ENCODE peak calls at places on chromosomes 12 and 14, in eight cellular contexts. One of them, this sample, is unnamed.

GRCh38 chr14:34098045-34098984 is 147.4 kb upstream of the EGLN3 start:
- DNase-seq in lung: no peak
- DNase-seq in CD4-positive, alpha-beta T cell: no peak
- DNase-seq in psoas muscle: peak
- DNase-seq in PC-3: peak
- DNase-seq in HCT116: peak
- DNase-seq in neuronal stem cell: no peak
- DNase-seq in ovary: peak
- DNase-seq in this sample: peak

GRCh38 chr14:63308723-63309317 is 9.9 kb downstream of the GPHB5 start:
- DNase-seq in lung: no peak
- DNase-seq in CD4-positive, alpha-beta T cell: no peak
- DNase-seq in psoas muscle: no peak
- DNase-seq in PC-3: peak
- DNase-seq in HCT116: peak
- DNase-seq in neuronal stem cell: no peak
- DNase-seq in ovary: no peak
- DNase-seq in this sample: no peak

GRCh38 chr12:89970646-89971192 is 262.1 kb upstream of the ATP2B1 start:
- DNase-seq in lung: no peak
- DNase-seq in CD4-positive, alpha-beta T cell: no peak
- DNase-seq in psoas muscle: no peak
- DNase-seq in PC-3: peak
- DNase-seq in HCT116: no peak
- DNase-seq in neuronal stem cell: no peak
- DNase-seq in ovary: no peak
- DNase-seq in this sample: no peak

GRCh38 chr12:26938660-26939185 is 453 bp downstream of the FGFR1OP2 start:
- DNase-seq in lung: peak
- DNase-seq in CD4-positive, alpha-beta T cell: peak
- DNase-seq in psoas muscle: no peak
- DNase-seq in PC-3: peak
- DNase-seq in HCT116: peak
- DNase-seq in neuronal stem cell: no peak
- DNase-seq in ovary: no peak
- DNase-seq in this sample: peak

GRCh38 chr12:6285063-6285477 is 25.4 kb upstream of the PLEKHG6 start:
- DNase-seq in lung: peak
- DNase-seq in CD4-positive, alpha-beta T cell: peak
- DNase-seq in psoas muscle: peak
- DNase-seq in PC-3: peak
- DNase-seq in HCT116: no peak
- DNase-seq in neuronal stem cell: peak
- DNase-seq in ovary: peak
- DNase-seq in this sample: peak

GRCh38 chr14:47438650-47439140 is 236.7 kb downstream of the MDGA2 start:
- DNase-seq in lung: no peak
- DNase-seq in CD4-positive, alpha-beta T cell: no peak
- DNase-seq in psoas muscle: no peak
- DNase-seq in PC-3: peak
- DNase-seq in HCT116: no peak
- DNase-seq in neuronal stem cell: no peak
- DNase-seq in ovary: no peak
- DNase-seq in this sample: no peak

GRCh38 chr12:80422549-80422948 is 21.5 kb upstream of the PTPRQ start:
- DNase-seq in lung: no peak
- DNase-seq in CD4-positive, alpha-beta T cell: no peak
- DNase-seq in psoas muscle: no peak
- DNase-seq in PC-3: no peak
- DNase-seq in HCT116: no peak
- DNase-seq in neuronal stem cell: no peak
- DNase-seq in ovary: no peak
- DNase-seq in this sample: no peak

GRCh38 chr12:58087428-58088117 is 146.2 kb downstream of the ATP23 start:
- DNase-seq in lung: no peak
- DNase-seq in CD4-positive, alpha-beta T cell: no peak
- DNase-seq in psoas muscle: no peak
- DNase-seq in PC-3: no peak
- DNase-seq in HCT116: no peak
- DNase-seq in neuronal stem cell: no peak
- DNase-seq in ovary: no peak
- DNase-seq in this sample: no peak

GRCh38 chr14:36661506-36662257 is at the start of gene PAX9:
- DNase-seq in lung: peak
- DNase-seq in CD4-positive, alpha-beta T cell: no peak
- DNase-seq in psoas muscle: peak
- DNase-seq in PC-3: peak
- DNase-seq in HCT116: peak
- DNase-seq in neuronal stem cell: peak
- DNase-seq in ovary: no peak
- DNase-seq in this sample: peak

GRCh38 chr12:100295764-100296555 is 29.0 kb downstream of the SCYL2 start:
- DNase-seq in lung: no peak
- DNase-seq in CD4-positive, alpha-beta T cell: no peak
- DNase-seq in psoas muscle: no peak
- DNase-seq in PC-3: no peak
- DNase-seq in HCT116: no peak
- DNase-seq in neuronal stem cell: no peak
- DNase-seq in ovary: no peak
- DNase-seq in this sample: no peak

GRCh38 chr14:69886843-69887242 is 7.6 kb downstream of the SMOC1 start:
- DNase-seq in lung: no peak
- DNase-seq in CD4-positive, alpha-beta T cell: no peak
- DNase-seq in psoas muscle: no peak
- DNase-seq in PC-3: peak
- DNase-seq in HCT116: no peak
- DNase-seq in neuronal stem cell: no peak
- DNase-seq in ovary: no peak
- DNase-seq in this sample: no peak

GRCh38 chr12:32399045-32399372 is 349 bp upstream of the FGD4 start:
- DNase-seq in lung: no peak
- DNase-seq in CD4-positive, alpha-beta T cell: no peak
- DNase-seq in psoas muscle: no peak
- DNase-seq in PC-3: no peak
- DNase-seq in HCT116: no peak
- DNase-seq in neuronal stem cell: no peak
- DNase-seq in ovary: no peak
- DNase-seq in this sample: no peak

GRCh38 chr14:104007121-104007520 is 64.8 kb upstream of the RD3L start:
- DNase-seq in lung: no peak
- DNase-seq in CD4-positive, alpha-beta T cell: no peak
- DNase-seq in psoas muscle: no peak
- DNase-seq in PC-3: no peak
- DNase-seq in HCT116: no peak
- DNase-seq in neuronal stem cell: no peak
- DNase-seq in ovary: no peak
- DNase-seq in this sample: no peak

DNA sequence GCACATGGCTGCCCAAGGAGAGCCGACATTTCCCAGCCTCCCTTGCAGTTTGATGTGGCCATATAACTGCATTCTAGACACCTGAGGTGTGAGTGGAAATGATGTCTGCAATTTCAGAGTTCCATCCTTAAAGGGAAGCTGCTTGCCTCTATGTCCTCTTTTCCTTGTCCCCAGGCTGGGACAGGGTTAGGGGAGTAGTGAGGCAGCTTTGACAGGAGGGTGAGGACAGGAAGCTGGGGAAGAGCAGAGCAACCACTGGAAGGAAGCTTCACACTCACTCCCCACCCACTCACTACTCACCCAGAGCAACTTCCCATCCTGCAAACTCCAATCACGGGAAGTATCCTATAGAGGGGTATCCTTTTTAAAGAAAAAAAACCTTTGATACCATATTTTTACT is 28.9 kb upstream of the LTA4H start:
- DNase-seq in lung: no peak
- DNase-seq in CD4-positive, alpha-beta T cell: no peak
- DNase-seq in psoas muscle: no peak
- DNase-seq in PC-3: no peak
- DNase-seq in HCT116: no peak
- DNase-seq in neuronal stem cell: no peak
- DNase-seq in ovary: no peak
- DNase-seq in this sample: no peak
- H3K27ac ChIP-seq in lung: no peak
- H3K27ac ChIP-seq in CD4-positive, alpha-beta T cell: no peak
- H3K27ac ChIP-seq in psoas muscle: no peak
- H3K27ac ChIP-seq in PC-3: no peak
- H3K27ac ChIP-seq in HCT116: no peak
- H3K27ac ChIP-seq in neuronal stem cell: no peak
- H3K27ac ChIP-seq in ovary: no peak
- H3K27ac ChIP-seq in this sample: no peak

GRCh38 chr12:1201886-1202285 is 210.9 kb downstream of the ERC1 start:
- DNase-seq in lung: no peak
- DNase-seq in CD4-positive, alpha-beta T cell: no peak
- DNase-seq in psoas muscle: no peak
- DNase-seq in PC-3: no peak
- DNase-seq in HCT116: no peak
- DNase-seq in neuronal stem cell: no peak
- DNase-seq in ovary: no peak
- DNase-seq in this sample: no peak
- H3K27ac ChIP-seq in lung: no peak
- H3K27ac ChIP-seq in CD4-positive, alpha-beta T cell: no peak
- H3K27ac ChIP-seq in psoas muscle: no peak
- H3K27ac ChIP-seq in PC-3: no peak
- H3K27ac ChIP-seq in HCT116: no peak
- H3K27ac ChIP-seq in neuronal stem cell: no peak
- H3K27ac ChIP-seq in ovary: no peak
- H3K27ac ChIP-seq in this sample: peak

GRCh38 chr14:94113908-94114588 is 3.5 kb downstream of the IFI27 start:
- DNase-seq in lung: no peak
- DNase-seq in CD4-positive, alpha-beta T cell: no peak
- DNase-seq in psoas muscle: no peak
- DNase-seq in PC-3: no peak
- DNase-seq in HCT116: no peak
- DNase-seq in neuronal stem cell: no peak
- DNase-seq in ovary: no peak
- DNase-seq in this sample: no peak

GRCh38 chr14:94114589-94115067 is 4.1 kb downstream of the IFI27 start:
- DNase-seq in lung: no peak
- DNase-seq in CD4-positive, alpha-beta T cell: no peak
- DNase-seq in psoas muscle: no peak
- DNase-seq in PC-3: no peak
- DNase-seq in HCT116: no peak
- DNase-seq in neuronal stem cell: no peak
- DNase-seq in ovary: no peak
- DNase-seq in this sample: no peak

GRCh38 chr14:94113490-94113889 is 3.0 kb downstream of the IFI27 start:
- DNase-seq in lung: no peak
- DNase-seq in CD4-positive, alpha-beta T cell: no peak
- DNase-seq in psoas muscle: no peak
- DNase-seq in PC-3: no peak
- DNase-seq in HCT116: no peak
- DNase-seq in neuronal stem cell: no peak
- DNase-seq in ovary: no peak
- DNase-seq in this sample: no peak

GRCh38 chr14:94112513-94113060 is 2.1 kb downstream of the IFI27 start:
- DNase-seq in lung: no peak
- DNase-seq in CD4-positive, alpha-beta T cell: no peak
- DNase-seq in psoas muscle: no peak
- DNase-seq in PC-3: no peak
- DNase-seq in HCT116: no peak
- DNase-seq in neuronal stem cell: no peak
- DNase-seq in ovary: no peak
- DNase-seq in this sample: no peak

GRCh38 chr14:94113073-94113472 is 2.5 kb downstream of the IFI27 start:
- DNase-seq in lung: no peak
- DNase-seq in CD4-positive, alpha-beta T cell: no peak
- DNase-seq in psoas muscle: no peak
- DNase-seq in PC-3: no peak
- DNase-seq in HCT116: no peak
- DNase-seq in neuronal stem cell: no peak
- DNase-seq in ovary: no peak
- DNase-seq in this sample: no peak
- H3K27ac ChIP-seq in lung: peak
- H3K27ac ChIP-seq in CD4-positive, alpha-beta T cell: no peak
- H3K27ac ChIP-seq in psoas muscle: peak
- H3K27ac ChIP-seq in PC-3: no peak
- H3K27ac ChIP-seq in HCT116: no peak
- H3K27ac ChIP-seq in neuronal stem cell: no peak
- H3K27ac ChIP-seq in ovary: no peak
- H3K27ac ChIP-seq in this sample: no peak

GRCh38 chr14:73774671-73775070 is 60.5 kb upstream of the PNMA1 start:
- DNase-seq in lung: no peak
- DNase-seq in CD4-positive, alpha-beta T cell: no peak
- DNase-seq in psoas muscle: no peak
- DNase-seq in PC-3: no peak
- DNase-seq in HCT116: no peak
- DNase-seq in neuronal stem cell: no peak
- DNase-seq in ovary: no peak
- DNase-seq in this sample: no peak

GRCh38 chr14:73774244-73774575 is 60.0 kb upstream of the PNMA1 start:
- DNase-seq in lung: no peak
- DNase-seq in CD4-positive, alpha-beta T cell: no peak
- DNase-seq in psoas muscle: no peak
- DNase-seq in PC-3: no peak
- DNase-seq in HCT116: no peak
- DNase-seq in neuronal stem cell: no peak
- DNase-seq in ovary: no peak
- DNase-seq in this sample: no peak

GRCh38 chr14:73771848-73772705 is 57.9 kb upstream of the PNMA1 start:
- DNase-seq in lung: no peak
- DNase-seq in CD4-positive, alpha-beta T cell: peak
- DNase-seq in psoas muscle: peak
- DNase-seq in PC-3: peak
- DNase-seq in HCT116: no peak
- DNase-seq in neuronal stem cell: no peak
- DNase-seq in ovary: peak
- DNase-seq in this sample: peak

GRCh38 chr14:73775339-73776193 is 61.4 kb upstream of the PNMA1 start:
- DNase-seq in lung: no peak
- DNase-seq in CD4-positive, alpha-beta T cell: no peak
- DNase-seq in psoas muscle: no peak
- DNase-seq in PC-3: no peak
- DNase-seq in HCT116: no peak
- DNase-seq in neuronal stem cell: no peak
- DNase-seq in ovary: no peak
- DNase-seq in this sample: no peak

DNA sequence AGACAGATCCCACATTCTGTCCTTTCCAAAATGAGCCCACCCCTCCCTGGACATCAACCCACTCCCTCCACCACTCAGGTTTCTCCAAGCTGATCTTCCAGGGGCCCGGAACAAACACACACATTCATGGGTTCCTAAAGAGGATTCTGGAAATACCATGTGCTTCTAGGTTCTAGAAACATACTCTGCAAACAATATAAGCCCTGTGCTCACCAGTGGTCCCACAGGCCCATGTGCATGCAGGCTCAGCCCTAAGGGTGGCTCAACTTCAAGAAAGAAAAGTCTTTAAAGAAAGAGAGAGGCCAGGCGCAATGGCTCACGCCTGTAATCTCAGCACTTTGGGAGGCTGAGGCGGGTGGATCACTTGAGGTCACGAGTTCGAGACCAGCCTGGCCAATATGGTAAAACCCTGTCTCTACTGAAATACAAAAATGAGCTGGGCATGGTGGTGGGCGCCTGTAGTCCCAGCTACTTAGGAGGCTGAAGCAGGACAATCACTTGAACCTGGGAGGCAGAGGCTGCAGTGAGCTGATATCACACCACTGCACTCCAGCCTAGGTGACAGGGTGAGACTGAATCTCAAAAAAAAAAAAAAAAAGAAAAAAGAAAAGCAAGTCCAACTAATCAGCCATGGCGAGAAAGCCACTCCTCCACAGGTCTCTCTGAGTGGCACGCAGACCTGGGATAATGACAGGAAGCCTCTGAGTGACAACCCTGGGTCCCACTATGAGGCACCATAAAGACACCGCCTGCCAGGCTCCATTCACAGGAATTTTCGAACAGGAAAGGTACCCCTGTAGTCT is 59.5 kb upstream of the PNMA1 start:
- DNase-seq in lung: no peak
- DNase-seq in CD4-positive, alpha-beta T cell: no peak
- DNase-seq in psoas muscle: no peak
- DNase-seq in PC-3: no peak
- DNase-seq in HCT116: no peak
- DNase-seq in neuronal stem cell: no peak
- DNase-seq in ovary: no peak
- DNase-seq in this sample: no peak
- H3K27ac ChIP-seq in lung: no peak
- H3K27ac ChIP-seq in CD4-positive, alpha-beta T cell: no peak
- H3K27ac ChIP-seq in psoas muscle: peak
- H3K27ac ChIP-seq in PC-3: no peak
- H3K27ac ChIP-seq in HCT116: no peak
- H3K27ac ChIP-seq in neuronal stem cell: no peak
- H3K27ac ChIP-seq in ovary: peak
- H3K27ac ChIP-seq in this sample: no peak